ENCODE peak calls at places on chromosomes 16 and 17, in six cellular contexts. U, K, O, J, P and M are unnamed samples.

GRCh38 chr17:55062921-55063320 is 94.4 kb downstream of the STXBP4 start:
- DNase-seq in U (no peak), K (no peak), O (no peak), J (no peak), P (no peak), M (no peak)

GRCh38 chr16:30944352-30944751 is 4.5 kb upstream of the ORAI3 start:
- DNase-seq in U (no peak), K (no peak), O (no peak), J (no peak), P (no peak), M (no peak)

GRCh38 chr17:19378416-19379293 is at the start of gene MAPK7:
- DNase-seq in U (peak), K (no peak), O (no peak), J (peak), P (no peak), M (no peak)

GRCh38 chr16:30032083-30032819 is 1.2 kb upstream of the TLCD3B start:
- DNase-seq in U (peak), K (peak), O (peak), J (peak), P (peak), M (peak)

GRCh38 chr17:81494984-81495383 is 17.6 kb downstream of the ACTG1 start:
- DNase-seq in U (no peak), K (peak), O (peak), J (no peak), P (no peak), M (no peak)

GRCh38 chr17:27888072-27888471 is 5.1 kb downstream of the LYRM9 start:
- DNase-seq in U (no peak), K (no peak), O (no peak), J (no peak), P (no peak), M (no peak)

GRCh38 chr17:28247671-28248556 is 71.1 kb upstream of the TMEM97 start:
- DNase-seq in U (no peak), K (no peak), O (no peak), J (no peak), P (no peak), M (no peak)

GRCh38 chr17:35069311-35069710 is 5.8 kb upstream of the RFFL start:
- DNase-seq in U (no peak), K (peak), O (no peak), J (no peak), P (peak), M (no peak)

GRCh38 chr17:63571632-63572310 is 21.5 kb downstream of the DCAF7 start:
- DNase-seq in U (no peak), K (no peak), O (no peak), J (no peak), P (peak), M (peak)

GRCh38 chr17:17254026-17254425 is 17.1 kb upstream of the FLCN start:
- DNase-seq in U (no peak), K (no peak), O (no peak), J (no peak), P (no peak), M (no peak)

GRCh38 chr16:87541882-87542234 is 49.0 kb upstream of the ZCCHC14 start:
- DNase-seq in U (no peak), K (no peak), O (no peak), J (no peak), P (peak), M (no peak)

GRCh38 chr17:79810138-79811027 is 13.5 kb upstream of the CBX8 start:
- DNase-seq in U (peak), K (peak), O (peak), J (peak), P (peak), M (peak)

GRCh38 chr16:89956511-89957213 is 8.1 kb downstream of the DEF8 start:
- DNase-seq in U (peak), K (peak), O (no peak), J (no peak), P (no peak), M (no peak)

GRCh38 chr16:27245276-27246231 is 23.0 kb downstream of the NSMCE1 start:
- DNase-seq in U (no peak), K (no peak), O (no peak), J (no peak), P (peak), M (no peak)

GRCh38 chr17:10121971-10122707 is 76.3 kb downstream of the GAS7 start:
- DNase-seq in U (no peak), K (no peak), O (no peak), J (no peak), P (no peak), M (no peak)

GRCh38 chr16:50666658-50667496 is 14.2 kb downstream of the SNX20 start:
- DNase-seq in U (no peak), K (no peak), O (no peak), J (no peak), P (no peak), M (no peak)

GRCh38 chr17:50272246-50272645 is 2.0 kb upstream of the TMEM92 start:
- DNase-seq in U (no peak), K (no peak), O (no peak), J (no peak), P (no peak), M (no peak)

GRCh38 chr16:57007530-57007929 is 18.2 kb downstream of the NLRC5 start:
- DNase-seq in U (no peak), K (no peak), O (no peak), J (no peak), P (no peak), M (no peak)

GRCh38 chr16:75477680-75478473 is 13.4 kb upstream of the TMEM170A start:
- DNase-seq in U (peak), K (peak), O (no peak), J (no peak), P (no peak), M (no peak)

GRCh38 chr17:78111012-78111726 is 17.4 kb downstream of the TMC6 start:
- DNase-seq in U (peak), K (no peak), O (no peak), J (no peak), P (no peak), M (no peak)